ENCODE peak calls at places on chromosomes 5 and 9, in four cellular contexts. J is HCT116; F is CD4-positive, alpha-beta T cell; E is progenitor cell of endocrine pancreas. A is an unnamed sample.

GRCh38 chr9:83955985-83956287 is 24.1 kb downstream of the HNRNPK start:
- DNase-seq in J (no peak), F (no peak), E (no peak), A (no peak)

GRCh38 chr5:142096382-142096781 is 12.2 kb upstream of the NDFIP1 start:
- DNase-seq in J (no peak), F (no peak), E (no peak), A (no peak)

GRCh38 chr9:105281926-105282325 is 37.5 kb downstream of the SLC44A1 start:
- DNase-seq in J (no peak), F (no peak), E (no peak), A (no peak)

GRCh38 chr5:27316283-27316675 is 277.9 kb upstream of the CDH9 start:
- DNase-seq in J (no peak), F (no peak), E (no peak), A (no peak)

GRCh38 chr5:119357815-119358559 is 2.2 kb downstream of the TNFAIP8 start:
- DNase-seq in J (no peak), F (no peak), E (no peak), A (no peak)

GRCh38 chr9:96523429-96523828 is 73.5 kb downstream of the HABP4 start:
- DNase-seq in J (no peak), F (no peak), E (no peak), A (no peak)

GRCh38 chr5:157324237-157324636 is 58.3 kb downstream of the CYFIP2 start:
- DNase-seq in J (no peak), F (no peak), E (no peak), A (peak)

GRCh38 chr9:130275156-130275555 is 9.6 kb downstream of the HMCN2 start:
- DNase-seq in J (no peak), F (no peak), E (no peak), A (no peak)

GRCh38 chr9:109894921-109895758 is 115.1 kb downstream of the PALM2AKAP2 start:
- DNase-seq in J (no peak), F (no peak), E (no peak), A (no peak)

GRCh38 chr9:108468364-108468763 is 387.4 kb downstream of the ACTL7B start:
- DNase-seq in J (peak), F (no peak), E (no peak), A (peak)

GRCh38 chr5:147223951-147224791 is 10.7 kb upstream of the STK32A start:
- DNase-seq in J (peak), F (no peak), E (no peak), A (peak)
- TF ChIP-seq CTCF in J (peak), F (no peak), E (peak), A (peak)

DNA sequence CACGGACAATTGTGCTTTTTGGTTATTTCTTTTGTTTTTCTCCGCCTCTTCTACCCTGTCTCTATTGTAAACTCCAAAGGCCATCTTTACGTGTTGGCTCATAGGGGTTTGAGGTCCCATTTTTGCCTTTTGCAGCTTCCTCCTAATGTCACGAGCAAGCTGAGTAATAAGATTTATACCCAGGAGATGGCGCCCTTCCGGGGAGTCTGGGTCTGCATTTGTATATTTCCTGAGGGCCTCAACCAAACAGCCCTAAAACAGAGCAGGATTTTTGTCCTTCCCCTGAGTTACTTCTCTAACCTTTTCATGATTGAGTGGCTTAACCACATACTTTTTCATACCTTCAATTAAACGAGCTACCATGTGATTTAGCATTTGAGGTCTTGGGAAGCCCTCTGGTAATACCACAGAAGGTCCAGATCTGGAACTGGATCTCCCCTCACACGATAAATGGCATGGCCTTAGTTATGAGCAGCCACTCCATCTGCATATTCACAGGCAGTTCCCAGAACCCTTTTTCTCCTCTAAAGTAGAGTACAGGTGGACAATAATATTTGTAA is 11.2 kb upstream of the CFAP95 start:
- DNase-seq in J (peak), F (no peak), E (no peak), A (no peak)
- TF ChIP-seq CTCF in J (peak), F (peak), E (no peak), A (no peak)

DNA sequence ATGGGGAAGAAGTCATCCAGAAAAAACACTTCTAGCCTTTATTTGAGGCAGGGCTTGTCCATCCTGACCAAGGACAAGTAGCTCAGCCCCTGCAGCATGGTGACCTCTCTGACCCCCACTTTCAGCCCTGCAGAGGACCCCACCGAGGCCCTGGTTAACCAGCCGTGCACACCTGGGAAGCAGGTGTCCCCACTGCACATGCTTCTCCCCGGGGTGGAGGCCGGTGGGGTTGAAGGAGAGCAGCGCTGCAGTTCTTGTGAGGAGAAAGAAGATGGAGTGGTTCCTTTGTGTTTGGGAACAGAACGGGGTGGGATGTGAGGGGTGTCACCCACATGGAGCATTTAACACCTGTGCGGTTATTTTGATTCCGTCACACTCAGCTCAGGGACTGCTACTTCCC is 21.1 kb upstream of the ZBTB34 start:
- DNase-seq in J (no peak), F (no peak), E (no peak), A (no peak)
- TF ChIP-seq CTCF in J (no peak), F (no peak), E (no peak), A (no peak)

DNA sequence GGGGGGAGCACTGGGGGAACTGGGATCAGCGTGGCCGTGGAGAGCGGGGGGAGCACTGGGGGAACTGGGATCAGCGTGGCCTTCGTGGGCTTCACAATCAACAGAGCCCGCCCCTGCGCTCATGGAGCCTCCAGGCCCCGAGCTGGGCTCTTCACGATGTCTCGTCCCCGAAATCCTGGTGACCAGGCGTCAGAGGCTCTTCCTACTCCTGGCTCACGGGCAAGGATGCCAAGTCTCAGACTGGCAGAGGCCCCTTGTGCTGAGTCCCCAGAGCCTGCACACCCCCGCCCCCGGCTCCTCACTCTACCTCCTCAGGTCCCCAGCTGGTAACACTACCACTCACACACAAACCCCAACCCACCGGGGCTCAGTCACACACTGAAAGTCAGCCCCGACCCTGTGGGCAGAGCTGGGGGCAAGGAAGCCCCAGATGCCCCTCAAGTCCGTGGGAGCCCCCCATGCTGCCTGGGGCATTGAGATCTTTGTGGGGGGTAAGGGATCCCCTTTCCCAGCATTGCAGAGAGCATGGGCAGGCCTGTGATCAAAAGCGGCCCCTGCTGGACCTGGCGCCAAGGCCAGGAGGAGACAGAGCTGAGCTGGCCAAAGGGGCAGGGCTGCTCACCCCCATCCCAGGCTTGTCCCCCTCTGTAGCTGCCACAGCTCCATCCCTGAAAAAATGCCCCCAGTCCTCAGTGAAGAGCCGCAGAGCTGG is 26.7 kb downstream of the LHX3 start:
- DNase-seq in J (no peak), F (no peak), E (no peak), A (no peak)
- TF ChIP-seq CTCF in J (no peak), F (no peak), E (no peak), A (no peak)

GRCh38 chr5:36728697-36729543 is 122.5 kb downstream of the SLC1A3 start:
- DNase-seq in J (no peak), F (no peak), E (no peak), A (peak)

GRCh38 chr5:36733183-36733582 is 126.8 kb downstream of the SLC1A3 start:
- DNase-seq in J (no peak), F (no peak), E (no peak), A (no peak)

GRCh38 chr5:36739751-36740221 is 133.4 kb downstream of the SLC1A3 start:
- DNase-seq in J (peak), F (peak), E (peak), A (peak)

GRCh38 chr5:36730537-36731216 is 124.3 kb downstream of the SLC1A3 start:
- DNase-seq in J (no peak), F (no peak), E (no peak), A (no peak)

GRCh38 chr5:36734422-36734821 is 128.0 kb downstream of the SLC1A3 start:
- DNase-seq in J (no peak), F (no peak), E (no peak), A (peak)
- TF ChIP-seq CTCF in J (no peak), F (no peak), E (peak), A (peak)

GRCh38 chr9:15423328-15423985 is 781 bp downstream of the SNAPC3 start:
- DNase-seq in J (no peak), F (peak), E (no peak), A (no peak)
- TF ChIP-seq CTCF in J (no peak), F (no peak), E (peak), A (no peak)

A was measured in Calu3.